ENCODE peak calls at places on chromosome 19, in ten cellular contexts. N is NCI-H1930; V is stimulated activated CD8-positive, alpha-beta memory T cell treated with anti-CD3 and anti-CD28 coated beads, Interleukin-2, amount 100 ng/mL, for 1 hour; P is tibial artery; U is mesenteric fat pad; O is progenitor cell of endocrine pancreas; F is lower lobe of right lung; G is osteoblast; Z is hypothalamus; X is SK-N-DZ. D is an unnamed sample.

GRCh38 chr19:47726467-47726866 is 13.2 kb downstream of the EHD2 start:
- DNase-seq in N (no peak), V (no peak), P (no peak), U (no peak), O (no peak), F (no peak), G (no peak), Z (no peak), X (no peak), D (no peak)

GRCh38 chr19:1248454-1249297 is at the start of gene MIDN:
- DNase-seq in N (peak), V (peak), P (peak), U (peak), O (peak), F (peak), G (peak), Z (peak), X (peak), D (peak)

GRCh38 chr19:5128932-5129389 is 160.0 kb downstream of the KDM4B start:
- DNase-seq in N (no peak), V (no peak), P (peak), U (no peak), O (peak), F (no peak), G (no peak), Z (no peak), X (no peak), D (no peak)

GRCh38 chr19:16371540-16371986 is 46.9 kb downstream of the KLF2 start:
- DNase-seq in N (no peak), V (peak), P (no peak), U (no peak), O (no peak), F (peak), G (no peak), Z (no peak), X (no peak), D (peak)

GRCh38 chr19:1768248-1768647 is 14.9 kb downstream of the ONECUT3 start:
- DNase-seq in N (peak), V (no peak), P (no peak), U (no peak), O (peak), F (no peak), G (no peak), Z (no peak), X (no peak), D (no peak)

GRCh38 chr19:20926796-20927195 is 3.7 kb downstream of the ZNF85 start:
- DNase-seq in N (no peak), V (no peak), P (no peak), U (no peak), O (no peak), F (no peak), G (no peak), Z (no peak), X (no peak), D (no peak)

GRCh38 chr19:19211499-19212432 is at the start of gene NCAN:
- DNase-seq in N (peak), V (no peak), P (no peak), U (no peak), O (no peak), F (no peak), G (peak), Z (peak), X (peak), D (no peak)

GRCh38 chr19:2949939-2950285 is 5.1 kb upstream of the ZNF77 start:
- DNase-seq in N (no peak), V (no peak), P (no peak), U (no peak), O (no peak), F (no peak), G (peak), Z (no peak), X (peak), D (no peak)

GRCh38 chr19:6011206-6011605 is 33.3 kb upstream of the RANBP3 start:
- DNase-seq in N (no peak), V (no peak), P (no peak), U (no peak), O (no peak), F (no peak), G (peak), Z (no peak), X (no peak), D (no peak)

GRCh38 chr19:3643592-3644313 is 17.2 kb upstream of the CACTIN start:
- DNase-seq in N (no peak), V (no peak), P (no peak), U (no peak), O (no peak), F (no peak), G (no peak), Z (no peak), X (no peak), D (no peak)

GRCh38 chr19:40465025-40465780 is at the start of gene BLVRB:
- DNase-seq in N (no peak), V (peak), P (no peak), U (no peak), O (no peak), F (no peak), G (peak), Z (no peak), X (no peak), D (no peak)

GRCh38 chr19:7917292-7918061 is 2.7 kb upstream of the SNAPC2 start:
- DNase-seq in N (peak), V (no peak), P (peak), U (no peak), O (no peak), F (peak), G (peak), Z (no peak), X (peak), D (no peak)

GRCh38 chr19:2266183-2266993 is 10.2 kb upstream of the JSRP1 start:
- DNase-seq in N (no peak), V (no peak), P (peak), U (no peak), O (no peak), F (peak), G (peak), Z (peak), X (no peak), D (peak)

GRCh38 chr19:47322048-47322447 is 9.9 kb upstream of the C5AR2 start:
- DNase-seq in N (no peak), V (no peak), P (no peak), U (no peak), O (no peak), F (no peak), G (no peak), Z (no peak), X (no peak), D (no peak)

GRCh38 chr19:54523403-54523802 is 20.8 kb downstream of the LAIR2 start:
- DNase-seq in N (no peak), V (no peak), P (no peak), U (peak), O (no peak), F (no peak), G (no peak), Z (no peak), X (no peak), D (no peak)

GRCh38 chr19:16361254-16361653 is 36.6 kb downstream of the KLF2 start:
- DNase-seq in N (no peak), V (no peak), P (no peak), U (no peak), O (no peak), F (no peak), G (peak), Z (no peak), X (no peak), D (peak)

GRCh38 chr19:41626877-41627276 is at the start of gene CEACAM4:
- DNase-seq in N (no peak), V (no peak), P (no peak), U (no peak), O (no peak), F (peak), G (no peak), Z (no peak), X (no peak), D (peak)

GRCh38 chr19:12202250-12202649 is 39.4 kb downstream of the ZNF136 start:
- DNase-seq in N (no peak), V (no peak), P (no peak), U (no peak), O (no peak), F (peak), G (no peak), Z (no peak), X (peak), D (peak)

GRCh38 chr19:16328824-16329482 is 4.3 kb downstream of the KLF2 start:
- DNase-seq in N (no peak), V (no peak), P (no peak), U (no peak), O (no peak), F (peak), G (peak), Z (no peak), X (no peak), D (no peak)

GRCh38 chr19:10603084-10603872 is 16.2 kb upstream of the AP1M2 start:
- DNase-seq in N (no peak), V (peak), P (peak), U (no peak), O (no peak), F (peak), G (peak), Z (no peak), X (no peak), D (peak)

GRCh38 chr19:41376241-41376997 is at the start of gene TMEM91:
- DNase-seq in N (peak), V (no peak), P (peak), U (no peak), O (no peak), F (peak), G (peak), Z (no peak), X (peak), D (peak)

GRCh38 chr19:680287-681028 is 4.3 kb downstream of the FSTL3 start:
- DNase-seq in N (peak), V (peak), P (peak), U (peak), O (peak), F (peak), G (peak), Z (peak), X (peak), D (peak)

GRCh38 chr19:2524361-2524839 is 48.5 kb downstream of the GADD45B start:
- DNase-seq in N (no peak), V (no peak), P (no peak), U (no peak), O (no peak), F (no peak), G (peak), Z (no peak), X (no peak), D (no peak)

GRCh38 chr19:38792250-38793111 is 3.5 kb downstream of the LGALS7B start:
- DNase-seq in N (no peak), V (no peak), P (no peak), U (no peak), O (no peak), F (peak), G (peak), Z (no peak), X (peak), D (peak)